ENCODE peak calls at places on chromosomes 13 and 19, in seven cellular contexts. One of them, this sample, is unnamed.

GRCh38 chr19:5703819-5704818 is 14.0 kb downstream of the RPL36 start:
- DNase-seq in globus pallidus: no peak
- DNase-seq in GM23248: no peak
- DNase-seq in lower leg skin: peak; percentile 83
- DNase-seq in GM20000: no peak
- DNase-seq in upper lobe of left lung: peak; percentile 66
- DNase-seq in stimulated activated CD8-positive, alpha-beta memory T cell treated with anti-CD3 and anti-CD28 coated beads, Interleukin-15, amount 100 ng/mL, for 24 hours: no peak
- DNase-seq in this sample: no peak

GRCh38 chr13:113141591-113141950 is 16.9 kb upstream of the PROZ start:
- DNase-seq in lower leg skin: peak; percentile 80
- DNase-seq in stimulated activated CD8-positive, alpha-beta memory T cell treated with anti-CD3 and anti-CD28 coated beads, Interleukin-15, amount 100 ng/mL, for 24 hours: no peak
- DNase-seq in GM20000: no peak
- DNase-seq in GM23248: no peak
- DNase-seq in globus pallidus: no peak
- DNase-seq in upper lobe of left lung: peak; percentile 76
- DNase-seq in this sample: no peak

GRCh38 chr19:32809254-32809653 is 60.3 kb downstream of the SLC7A9 start:
- DNase-seq in GM20000: no peak
- DNase-seq in globus pallidus: no peak
- DNase-seq in stimulated activated CD8-positive, alpha-beta memory T cell treated with anti-CD3 and anti-CD28 coated beads, Interleukin-15, amount 100 ng/mL, for 24 hours: no peak
- DNase-seq in lower leg skin: peak; percentile 78
- DNase-seq in upper lobe of left lung: no peak
- DNase-seq in GM23248: no peak
- DNase-seq in this sample: no peak

GRCh38 chr13:76799696-76800095 is 86.5 kb downstream of the KCTD12 start:
- DNase-seq in globus pallidus: no peak
- DNase-seq in lower leg skin: no peak
- DNase-seq in GM20000: no peak
- DNase-seq in upper lobe of left lung: no peak
- DNase-seq in GM23248: peak; percentile 16
- DNase-seq in stimulated activated CD8-positive, alpha-beta memory T cell treated with anti-CD3 and anti-CD28 coated beads, Interleukin-15, amount 100 ng/mL, for 24 hours: no peak
- DNase-seq in this sample: no peak

GRCh38 chr13:25493930-25494707 is 122.3 kb downstream of the ATP8A2 start:
- DNase-seq in GM23248: no peak
- DNase-seq in GM20000: no peak
- DNase-seq in stimulated activated CD8-positive, alpha-beta memory T cell treated with anti-CD3 and anti-CD28 coated beads, Interleukin-15, amount 100 ng/mL, for 24 hours: no peak
- DNase-seq in lower leg skin: no peak
- DNase-seq in globus pallidus: no peak
- DNase-seq in upper lobe of left lung: no peak
- DNase-seq in this sample: no peak

GRCh38 chr13:79810018-79810417 is 329.1 kb downstream of the NDFIP2 start:
- DNase-seq in stimulated activated CD8-positive, alpha-beta memory T cell treated with anti-CD3 and anti-CD28 coated beads, Interleukin-15, amount 100 ng/mL, for 24 hours: no peak
- DNase-seq in upper lobe of left lung: no peak
- DNase-seq in GM20000: no peak
- DNase-seq in globus pallidus: no peak
- DNase-seq in GM23248: no peak
- DNase-seq in lower leg skin: no peak
- DNase-seq in this sample: no peak

GRCh38 chr13:40626977-40627376 is 39.5 kb downstream of the FOXO1 start:
- DNase-seq in globus pallidus: no peak
- DNase-seq in GM20000: no peak
- DNase-seq in stimulated activated CD8-positive, alpha-beta memory T cell treated with anti-CD3 and anti-CD28 coated beads, Interleukin-15, amount 100 ng/mL, for 24 hours: no peak
- DNase-seq in GM23248: no peak
- DNase-seq in lower leg skin: no peak
- DNase-seq in upper lobe of left lung: no peak
- DNase-seq in this sample: no peak

GRCh38 chr19:3790209-3790734 is 4.1 kb upstream of the MATK start:
- DNase-seq in stimulated activated CD8-positive, alpha-beta memory T cell treated with anti-CD3 and anti-CD28 coated beads, Interleukin-15, amount 100 ng/mL, for 24 hours: no peak
- DNase-seq in globus pallidus: no peak
- DNase-seq in GM20000: no peak
- DNase-seq in upper lobe of left lung: no peak
- DNase-seq in GM23248: no peak
- DNase-seq in lower leg skin: no peak
- DNase-seq in this sample: no peak

GRCh38 chr13:94173312-94173854 is 306.1 kb downstream of the DCT start:
- DNase-seq in stimulated activated CD8-positive, alpha-beta memory T cell treated with anti-CD3 and anti-CD28 coated beads, Interleukin-15, amount 100 ng/mL, for 24 hours: no peak
- DNase-seq in GM20000: no peak
- DNase-seq in globus pallidus: no peak
- DNase-seq in upper lobe of left lung: no peak
- DNase-seq in lower leg skin: no peak
- DNase-seq in GM23248: peak; percentile 55
- DNase-seq in this sample: peak; percentile 39

GRCh38 chr13:32471187-32471922 is 43.4 kb upstream of the N4BP2L1 start:
- DNase-seq in upper lobe of left lung: no peak
- DNase-seq in globus pallidus: peak; percentile 48
- DNase-seq in GM23248: peak; percentile 61
- DNase-seq in lower leg skin: no peak
- DNase-seq in GM20000: no peak
- DNase-seq in stimulated activated CD8-positive, alpha-beta memory T cell treated with anti-CD3 and anti-CD28 coated beads, Interleukin-15, amount 100 ng/mL, for 24 hours: no peak
- DNase-seq in this sample: no peak

GRCh38 chr19:1736280-1736679 is 17.0 kb upstream of the ONECUT3 start:
- DNase-seq in lower leg skin: no peak
- DNase-seq in GM23248: no peak
- DNase-seq in globus pallidus: no peak
- DNase-seq in stimulated activated CD8-positive, alpha-beta memory T cell treated with anti-CD3 and anti-CD28 coated beads, Interleukin-15, amount 100 ng/mL, for 24 hours: no peak
- DNase-seq in GM20000: no peak
- DNase-seq in upper lobe of left lung: no peak
- DNase-seq in this sample: no peak

GRCh38 chr19:23283925-23284324 is 33.7 kb upstream of the ZNF724 start:
- DNase-seq in globus pallidus: peak; percentile 21
- DNase-seq in upper lobe of left lung: no peak
- DNase-seq in lower leg skin: peak; percentile 87
- DNase-seq in GM23248: peak; percentile 58
- DNase-seq in stimulated activated CD8-positive, alpha-beta memory T cell treated with anti-CD3 and anti-CD28 coated beads, Interleukin-15, amount 100 ng/mL, for 24 hours: peak; percentile 10
- DNase-seq in GM20000: peak; percentile 28
- DNase-seq in this sample: peak; percentile 53

GRCh38 chr13:112943309-112944125 is 25.5 kb upstream of the MCF2L start:
- DNase-seq in globus pallidus: peak; percentile 11
- DNase-seq in GM23248: peak; percentile 52
- DNase-seq in GM20000: peak; percentile 55
- DNase-seq in upper lobe of left lung: peak; percentile 91
- DNase-seq in lower leg skin: peak; percentile 89
- DNase-seq in stimulated activated CD8-positive, alpha-beta memory T cell treated with anti-CD3 and anti-CD28 coated beads, Interleukin-15, amount 100 ng/mL, for 24 hours: no peak
- DNase-seq in this sample: peak; percentile 43

GRCh38 chr13:35697281-35697680 is 220.8 kb upstream of the MAB21L1 start:
- DNase-seq in GM23248: peak; percentile 44
- DNase-seq in stimulated activated CD8-positive, alpha-beta memory T cell treated with anti-CD3 and anti-CD28 coated beads, Interleukin-15, amount 100 ng/mL, for 24 hours: no peak
- DNase-seq in lower leg skin: no peak
- DNase-seq in GM20000: no peak
- DNase-seq in upper lobe of left lung: no peak
- DNase-seq in globus pallidus: no peak
- DNase-seq in this sample: peak; percentile 56

This sample was measured in EL.